ENCODE peak calls at places on chromosomes 12 and 14, in five cellular contexts. O is transverse colon, L is ovary, Q is cardiac muscle cell, D is fibroblast of lung. C is an unnamed sample.

GRCh38 chr14:42930058-42930457 is 1323.4 kb downstream of the LRFN5 start:
- DNase-seq in O (peak; percentile 9), L (no peak), Q (no peak), D (peak; percentile 80), C (no peak)

GRCh38 chr12:69330475-69331473 is 17.4 kb upstream of the LYZ start:
- DNase-seq in O (peak; percentile 74), L (peak; percentile 12), Q (no peak), D (peak; percentile 11), C (peak; percentile 48)

GRCh38 chr12:117243488-117243887 is 53.2 kb upstream of the FBXO21 start:
- DNase-seq in O (no peak), L (no peak), Q (no peak), D (no peak), C (no peak)

GRCh38 chr12:63078911-63079310 is 72.1 kb downstream of the AVPR1A start:
- DNase-seq in O (no peak), L (no peak), Q (no peak), D (no peak), C (no peak)

GRCh38 chr12:96578526-96579125 is 89.2 kb downstream of the CFAP54 start:
- DNase-seq in O (no peak), L (no peak), Q (peak; percentile 73), D (peak; percentile 80), C (no peak)

GRCh38 chr12:43891856-43892574 is 56.1 kb downstream of the TMEM117 start:
- DNase-seq in O (no peak), L (no peak), Q (no peak), D (no peak), C (no peak)

GRCh38 chr12:67674417-67674816 is 25.9 kb downstream of the DYRK2 start:
- DNase-seq in O (no peak), L (no peak), Q (no peak), D (no peak), C (no peak)

GRCh38 chr12:52212701-52213540 is 20.1 kb upstream of the KRT7 start:
- DNase-seq in O (no peak), L (no peak), Q (no peak), D (no peak), C (no peak)

GRCh38 chr12:19757317-19757877 is 318.1 kb downstream of the AEBP2 start:
- DNase-seq in O (no peak), L (no peak), Q (peak; percentile 73), D (peak; percentile 60), C (no peak)

GRCh38 chr12:47808574-47809380 is 10.9 kb downstream of the HDAC7 start:
- DNase-seq in O (peak; percentile 38), L (no peak), Q (no peak), D (no peak), C (no peak)

GRCh38 chr14:105538481-105539049 is 12.2 kb downstream of the TMEM121 start:
- DNase-seq in O (no peak), L (no peak), Q (no peak), D (no peak), C (no peak)

GRCh38 chr14:105537580-105538474 is 11.4 kb downstream of the TMEM121 start:
- DNase-seq in O (peak; percentile 62), L (no peak), Q (peak; percentile 19), D (no peak), C (peak; percentile 74)

GRCh38 chr14:105536051-105536450 is 9.7 kb downstream of the TMEM121 start:
- DNase-seq in O (no peak), L (no peak), Q (no peak), D (no peak), C (no peak)

GRCh38 chr14:105534586-105534985 is 8.2 kb downstream of the TMEM121 start:
- DNase-seq in O (no peak), L (no peak), Q (no peak), D (no peak), C (no peak)

DNA sequence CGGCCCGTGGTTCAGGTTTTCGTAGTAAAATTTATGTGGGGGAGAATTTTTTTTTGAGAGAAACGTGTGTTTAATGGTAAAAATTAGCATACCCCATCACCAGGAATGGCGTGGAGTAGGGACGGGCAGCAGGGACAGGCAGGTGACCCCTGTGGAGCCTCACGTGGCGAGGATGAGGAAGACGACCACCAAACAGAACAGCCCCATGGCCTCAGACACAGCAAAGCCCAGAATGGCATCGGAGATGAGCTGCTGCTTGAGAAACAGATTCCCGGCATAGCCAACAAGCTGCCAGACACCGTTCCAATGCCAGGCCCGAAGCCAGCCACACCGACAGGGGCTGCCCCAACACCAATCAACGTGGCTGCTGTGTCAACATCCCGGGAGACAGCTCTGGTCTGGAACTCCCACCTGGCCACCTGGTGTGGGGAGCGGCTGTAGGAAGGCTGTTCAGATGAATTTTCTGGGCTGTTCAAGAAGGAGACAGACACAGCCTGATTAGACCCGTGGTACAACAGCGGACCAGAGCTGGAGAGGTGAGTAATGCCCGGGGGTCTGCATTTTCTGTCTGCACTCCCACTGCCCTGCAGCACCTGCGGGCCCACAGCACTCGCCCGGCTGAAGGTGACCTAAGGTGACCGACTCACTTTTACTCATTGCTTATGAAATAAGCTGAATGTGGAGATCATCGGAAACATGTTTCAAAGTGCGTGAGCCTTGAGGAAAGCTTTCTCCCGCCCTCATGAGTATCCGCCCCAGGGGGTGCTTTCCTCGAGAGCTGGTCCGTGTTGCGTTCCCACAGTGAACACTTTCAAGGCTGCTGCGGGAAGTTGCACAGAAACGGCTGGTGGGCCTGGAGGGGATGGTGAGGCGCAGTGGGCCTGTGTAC is 10.6 kb downstream of the TMEM121 start:
- DNase-seq in O (no peak), L (no peak), Q (no peak), D (no peak), C (no peak)
- H3K4me1 ChIP-seq in O (no peaks in the 10 kb centered on the region), L (no peaks in the 10 kb centered on the region), Q (no peaks in the 10 kb centered on the region), D (no peaks in the 10 kb centered on the region), C (no peaks in the 10 kb centered on the region)

DNA sequence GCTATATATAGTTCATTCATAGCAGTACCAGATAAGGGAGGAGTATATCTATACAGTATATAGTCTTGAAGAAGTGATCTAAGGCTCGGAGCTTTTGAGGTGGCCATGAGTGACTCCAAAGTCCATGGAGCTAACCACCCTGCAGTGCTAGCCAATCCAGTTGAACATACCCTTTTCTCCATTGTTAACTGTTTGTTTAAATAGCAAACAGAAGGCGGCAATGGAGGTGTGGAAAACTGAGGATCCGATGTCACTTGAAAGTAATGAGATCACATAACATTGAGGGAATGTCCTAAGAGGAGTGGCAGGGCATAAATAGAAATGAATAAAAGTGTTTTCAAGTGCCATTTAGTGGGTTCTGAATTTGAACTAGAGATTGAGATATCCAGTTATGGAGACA is 12.4 kb upstream of the SNAPC1 start:
- DNase-seq in O (peak; percentile 44), L (no peak), Q (peak; percentile 38), D (peak; percentile 13), C (no peak)
- H3K4me3 ChIP-seq in O (peak overlapping the region; percentile 70), L (no peak overlapping the region), Q (peak overlapping the region; percentile 50), D (no peak overlapping the region), C (no peak overlapping the region)

DNA sequence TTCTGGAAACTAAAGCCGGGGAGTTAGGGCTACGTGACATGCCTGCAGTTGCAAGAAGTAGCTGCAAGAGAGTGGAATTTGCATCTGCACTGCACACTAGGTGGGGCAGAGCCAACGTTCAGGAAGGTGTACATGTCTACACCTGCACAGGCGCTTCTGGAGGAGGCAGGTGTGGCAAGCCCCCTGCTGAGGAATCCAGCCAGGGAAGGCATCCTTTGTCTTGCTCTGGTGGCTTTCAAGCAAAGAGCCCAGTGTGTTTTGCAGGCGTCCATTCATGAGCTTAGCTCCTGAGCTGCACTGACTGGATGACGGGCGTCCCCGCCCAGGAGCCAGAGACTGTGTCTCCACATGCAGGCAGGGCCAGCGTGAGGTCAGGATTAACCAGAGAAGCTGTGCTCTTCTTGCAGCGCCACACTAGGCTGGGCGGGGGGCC is 116.3 kb downstream of the ZFP36L1 start:
- DNase-seq in O (no peak), L (no peak), Q (no peak), D (no peak), C (no peak)
- TF ChIP-seq CTCF in O (no peak), L (no peak), Q (no peak), D (no peak), C (no peak)

DNA sequence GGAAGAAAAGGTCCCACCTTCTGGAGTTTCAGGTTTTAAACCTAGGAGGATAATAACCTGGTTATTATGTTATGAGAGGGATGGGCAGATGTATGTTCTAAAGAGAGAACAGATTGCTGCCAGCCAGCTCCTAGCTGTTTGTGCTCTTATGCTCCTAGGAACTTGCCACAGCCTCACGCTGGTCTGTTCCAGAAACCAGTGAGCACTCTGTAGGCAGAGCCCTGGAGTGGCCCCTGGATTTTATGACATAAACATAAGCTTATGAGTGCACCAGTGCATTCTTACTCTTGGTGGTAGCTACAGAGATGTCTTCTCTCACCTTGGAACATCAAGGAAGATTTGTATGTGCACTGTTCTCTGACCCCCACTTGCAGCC is 27.7 kb downstream of the KLC1 start:
- DNase-seq in O (no peak), L (no peak), Q (no peak), D (no peak), C (no peak)
- H3K4me1 ChIP-seq in O (peaks cover 45% of the 10 kb centered on the region), L (peaks cover 20% of the 10 kb centered on the region), Q (peaks cover under 1% of the 10 kb centered on the region), D (peaks cover 20% of the 10 kb centered on the region), C (peaks cover 21% of the 10 kb centered on the region)

GRCh38 chr12:104720346-104721064 is 237.6 kb downstream of the SLC41A2 start:
- DNase-seq in O (peak; percentile 58), L (no peak), Q (peak; percentile 26), D (peak; percentile 68), C (peak; percentile 37)
- H3K4me3 ChIP-seq in O (peak overlapping the region; percentile 35), L (no peak overlapping the region), Q (no peak overlapping the region), D (peak overlapping the region; percentile 35), C (no peak overlapping the region)

GRCh38 chr14:35438910-35439713 is 34.6 kb upstream of the NFKBIA start:
- DNase-seq in O (no peak), L (no peak), Q (peak; percentile 12), D (no peak), C (no peak)
- TF ChIP-seq CTCF in O (peak; percentile 14), L (no peak), Q (peak; percentile 54), D (peak; percentile 57), C (no peak)

GRCh38 chr12:123145211-123145610 is 5.7 kb downstream of the PITPNM2 start:
- DNase-seq in O (no peak), L (no peak), Q (no peak), D (no peak), C (no peak)
- H3K4me1 ChIP-seq in O (peaks cover 62% of the 10 kb centered on the region), L (peaks cover 40% of the 10 kb centered on the region), Q (peaks cover 38% of the 10 kb centered on the region), D (peaks cover 26% of the 10 kb centered on the region), C (peaks cover 52% of the 10 kb centered on the region)